ENCODE peak calls at places on chromosome 1, in six cellular contexts. X is Right ventricle myocardium superior; R is activated naive CD4-positive, alpha-beta T cell treated with Interleukin-2 at 50 U/mL for 16 hours; M is pons; I is AG20443; E is NCI-H510A treated with DMSO at 0.1 percent for 48 hours. Y is an unnamed sample.

GRCh38 chr1:181173761-181174371 is 85.4 kb downstream of the IER5 start:
- DNase-seq in M (no peak), R (no peak), X (no peak), E (no peak), I (no peak), Y (no peak)

GRCh38 chr1:93000291-93000690 is 39.0 kb upstream of the DIPK1A start:
- DNase-seq in X (no peak), M (no peak), E (no peak), R (no peak), I (no peak), Y (no peak)

GRCh38 chr1:109667452-109668122 is at the start of gene GSTM2:
- DNase-seq in X (peak; percentile 97), E (peak; percentile 89), I (peak; percentile 96), R (peak; percentile 84), M (peak; percentile 71), Y (peak; percentile 90)

GRCh38 chr1:8096105-8097011 is 70.2 kb upstream of the ERRFI1 start:
- DNase-seq in M (peak; percentile 3), R (no peak), X (no peak), I (peak; percentile 24), E (peak; percentile 89), Y (peak; percentile 68)

GRCh38 chr1:46300673-46301405 is 2.6 kb downstream of the LRRC41 start:
- DNase-seq in E (no peak), M (peak; percentile 20), R (no peak), I (peak; percentile 30), X (no peak), Y (no peak)

GRCh38 chr1:117812868-117813511 is 116.4 kb downstream of the GDAP2 start:
- DNase-seq in E (no peak), I (peak; percentile 59), R (no peak), M (no peak), X (no peak), Y (no peak)

GRCh38 chr1:168081373-168082007 is 55.2 kb downstream of the GPR161 start:
- DNase-seq in I (peak; percentile 88), M (peak; percentile 59), X (no peak), R (no peak), E (no peak), Y (no peak)

GRCh38 chr1:93821412-93822144 is 57.4 kb downstream of the DNTTIP2 start:
- DNase-seq in E (no peak), X (no peak), M (no peak), I (peak; percentile 33), R (no peak), Y (no peak)

GRCh38 chr1:210254298-210254697 is 21.7 kb downstream of the SERTAD4 start:
- DNase-seq in M (no peak), R (no peak), X (no peak), E (no peak), I (no peak), Y (no peak)

GRCh38 chr1:175176246-175176645 is 16.3 kb downstream of the KIAA0040 start:
- DNase-seq in M (no peak), R (no peak), X (no peak), E (no peak), I (no peak), Y (no peak)

GRCh38 chr1:234731371-234732085 is 121.5 kb upstream of the IRF2BP2 start:
- DNase-seq in E (no peak), X (no peak), M (no peak), R (peak; percentile 63), I (peak; percentile 75), Y (peak; percentile 32)

GRCh38 chr1:204621391-204621790 is 64.1 kb downstream of the LRRN2 start:
- DNase-seq in M (no peak), E (no peak), X (no peak), R (no peak), I (no peak), Y (no peak)

GRCh38 chr1:64000021-64000420 is 203.4 kb upstream of the UBE2U start:
- DNase-seq in M (no peak), X (no peak), R (no peak), I (peak; percentile 33), E (no peak), Y (peak; percentile 57)

GRCh38 chr1:96234299-96234698 is 487.3 kb upstream of the PTBP2 start:
- DNase-seq in X (peak; percentile 42), R (no peak), M (no peak), I (no peak), E (peak; percentile 89), Y (peak; percentile 94)

GRCh38 chr1:54230507-54231339 is 30.8 kb downstream of the MRPL37 start:
- DNase-seq in E (no peak), M (no peak), I (no peak), R (peak; percentile 78), X (no peak), Y (no peak)

GRCh38 chr1:6271554-6271953 is 10.7 kb upstream of the GPR153 start:
- DNase-seq in R (no peak), M (no peak), I (no peak), X (no peak), E (peak; percentile 81), Y (no peak)

GRCh38 chr1:209607795-209608178 is 24.3 kb downstream of the CAMK1G start:
- DNase-seq in I (no peak), X (no peak), M (no peak), E (no peak), R (no peak), Y (no peak)

GRCh38 chr1:970242-970972 is 4.1 kb downstream of the PLEKHN1 start:
- DNase-seq in I (no peak), E (no peak), R (no peak), X (no peak), M (no peak), Y (no peak)

GRCh38 chr1:1053682-1054081 is 20.4 kb downstream of the RNF223 start:
- DNase-seq in E (no peak), I (no peak), M (no peak), X (no peak), R (no peak), Y (no peak)

GRCh38 chr1:206579747-206580437 is 32.4 kb downstream of the EIF2D start:
- DNase-seq in M (peak; percentile 85), X (peak; percentile 86), E (no peak), I (peak; percentile 78), R (peak; percentile 89), Y (no peak)

GRCh38 chr1:178536844-178537371 is 24.0 kb downstream of the TEX35 start:
- DNase-seq in E (no peak), M (peak; percentile 57), X (peak; percentile 80), I (peak; percentile 95), R (no peak), Y (peak; percentile 82)

GRCh38 chr1:6519935-6520621 is 28.6 kb upstream of the PLEKHG5 start:
- DNase-seq in X (no peak), E (peak; percentile 38), M (peak; percentile 32), R (no peak), I (peak; percentile 92), Y (peak; percentile 39)

GRCh38 chr1:11940260-11940921 is 5.9 kb downstream of the PLOD1 start:
- DNase-seq in R (no peak), X (no peak), M (peak; percentile 88), I (peak; percentile 27), E (no peak), Y (no peak)

GRCh38 chr1:86356247-86356646 is 39.9 kb downstream of the ODF2L start:
- DNase-seq in M (no peak), R (no peak), X (no peak), E (no peak), I (peak; percentile 7), Y (peak; percentile 43)

GRCh38 chr1:183283286-183283685 is 97.2 kb downstream of the LAMC2 start:
- DNase-seq in M (no peak), X (no peak), I (no peak), R (no peak), E (no peak), Y (no peak)

GRCh38 chr1:162373072-162373427 is 3.6 kb downstream of the SPATA46 start:
- DNase-seq in E (no peak), R (no peak), M (no peak), I (no peak), X (no peak), Y (no peak)